ENCODE peak calls at places on chromosomes 5 and 9, in eight cellular contexts. L is ELF-1; Q is SK-MEL-5; E is stimulated activated CD4-positive, alpha-beta T cell treated with anti-CD3 and anti-CD28 coated beads, Interleukin-15, amount 100 ng/mL, for 24 hours; I is foreskin keratinocyte; G is EL; M is substantia nigra; A is AG04449. O is an unnamed sample.

GRCh38 chr5:143955140-143955539 is 143.2 kb downstream of the HMHB1 start:
- DNase-seq in L (no peak), Q (no peak), E (no peak), I (no peak), G (peak; percentile 21), M (no peak), A (peak; percentile 37), O (no peak)

GRCh38 chr5:5583832-5584231 is 161.4 kb downstream of the ICE1 start:
- DNase-seq in L (no peak), Q (no peak), E (no peak), I (no peak), G (no peak), M (no peak), A (no peak), O (no peak)

GRCh38 chr9:137126786-137127185 is 12.2 kb upstream of the GRIN1 start:
- DNase-seq in L (no peak), Q (no peak), E (no peak), I (no peak), G (no peak), M (no peak), A (no peak), O (no peak)

GRCh38 chr5:179131886-179132585 is 71.9 kb downstream of the ZNF354C start:
- DNase-seq in L (no peak), Q (no peak), E (no peak), I (no peak), G (no peak), M (no peak), A (no peak), O (no peak)

GRCh38 chr5:72837524-72838096 is 21.1 kb downstream of the TNPO1 start:
- DNase-seq in L (no peak), Q (no peak), E (no peak), I (no peak), G (no peak), M (no peak), A (no peak), O (no peak)

GRCh38 chr9:35680331-35681105 is 6.8 kb downstream of the CA9 start:
- DNase-seq in L (peak; percentile 88), Q (no peak), E (no peak), I (no peak), G (peak; percentile 54), M (no peak), A (no peak), O (no peak)

GRCh38 chr5:97764700-97765099 is 581.7 kb upstream of the RIOK2 start:
- DNase-seq in L (no peak), Q (no peak), E (no peak), I (peak; percentile 60), G (peak; percentile 73), M (no peak), A (peak; percentile 66), O (peak; percentile 42)

GRCh38 chr9:127455299-127455992 is 4.1 kb downstream of the LRSAM1 start:
- DNase-seq in L (no peak), Q (peak; percentile 67), E (peak; percentile 43), I (no peak), G (peak; percentile 15), M (no peak), A (no peak), O (no peak)

GRCh38 chr9:36314740-36315139 is 56.5 kb upstream of the GNE start:
- DNase-seq in L (no peak), Q (no peak), E (no peak), I (no peak), G (no peak), M (no peak), A (no peak), O (no peak)

GRCh38 chr5:115329475-115329874 is 33.0 kb upstream of the CCDC112 start:
- DNase-seq in L (peak; percentile 72), Q (no peak), E (no peak), I (no peak), G (no peak), M (no peak), A (no peak), O (no peak)

GRCh38 chr5:16489322-16489791 is 23.8 kb upstream of the ZNF622 start:
- DNase-seq in L (no peak), Q (peak; percentile 82), E (no peak), I (peak; percentile 66), G (peak; percentile 50), M (no peak), A (peak; percentile 14), O (peak; percentile 18)

GRCh38 chr5:64646169-64646568 is 44.1 kb upstream of the SHISAL2B start:
- DNase-seq in L (no peak), Q (no peak), E (no peak), I (no peak), G (no peak), M (no peak), A (no peak), O (no peak)

GRCh38 chr5:171451421-171451820 is 32.0 kb downstream of the FGF18 start:
- DNase-seq in L (no peak), Q (no peak), E (no peak), I (no peak), G (no peak), M (no peak), A (no peak), O (no peak)

GRCh38 chr5:78008356-78008967 is 232.3 kb upstream of the TBCA start:
- DNase-seq in L (peak; percentile 47), Q (peak; percentile 84), E (no peak), I (peak; percentile 18), G (peak; percentile 46), M (no peak), A (no peak), O (no peak)

GRCh38 chr9:74205071-74205470 is 292.1 kb upstream of the RORB start:
- DNase-seq in L (no peak), Q (peak; percentile 38), E (no peak), I (no peak), G (no peak), M (no peak), A (no peak), O (no peak)

GRCh38 chr9:6600006-6600405 is 45.5 kb downstream of the GLDC start:
- DNase-seq in L (no peak), Q (no peak), E (no peak), I (no peak), G (no peak), M (no peak), A (no peak), O (no peak)

GRCh38 chr5:133299021-133299420 is 247.2 kb downstream of the HSPA4 start:
- DNase-seq in L (no peak), Q (no peak), E (no peak), I (no peak), G (no peak), M (no peak), A (no peak), O (no peak)

GRCh38 chr9:135070964-135071735 is 16.3 kb upstream of the OLFM1 start:
- DNase-seq in L (no peak), Q (no peak), E (no peak), I (no peak), G (no peak), M (no peak), A (no peak), O (no peak)

GRCh38 chr5:74651710-74652109 is 11.2 kb upstream of the ENC1 start:
- DNase-seq in L (no peak), Q (no peak), E (no peak), I (peak; percentile 99), G (no peak), M (no peak), A (no peak), O (no peak)

GRCh38 chr9:132901859-132902831 is 23.4 kb downstream of the SPACA9 start:
- DNase-seq in L (peak; percentile 93), Q (peak; percentile 91), E (peak; percentile 80), I (peak; percentile 76), G (peak; percentile 84), M (peak; percentile 48), A (peak; percentile 19), O (peak; percentile 57)

GRCh38 chr5:14510880-14511279 is 70.7 kb upstream of the OTULINL start:
- DNase-seq in L (no peak), Q (no peak), E (no peak), I (no peak), G (no peak), M (no peak), A (no peak), O (no peak)

GRCh38 chr5:154575869-154576806 is 98.1 kb upstream of the HAND1 start:
- DNase-seq in L (peak; percentile 96), Q (peak; percentile 11), E (no peak), I (no peak), G (no peak), M (no peak), A (no peak), O (no peak)

GRCh38 chr5:159913048-159913447 is 3.2 kb upstream of the ADRA1B start:
- DNase-seq in L (no peak), Q (peak; percentile 95), E (no peak), I (peak; percentile 70), G (peak; percentile 91), M (no peak), A (no peak), O (no peak)

GRCh38 chr5:32880781-32881180 is 169.7 kb downstream of the NPR3 start:
- DNase-seq in L (no peak), Q (no peak), E (no peak), I (peak; percentile 19), G (peak; percentile 45), M (no peak), A (no peak), O (no peak)

GRCh38 chr9:129504404-129504803 is 116.5 kb downstream of the C9orf50 start:
- DNase-seq in L (no peak), Q (no peak), E (no peak), I (no peak), G (no peak), M (no peak), A (no peak), O (no peak)

GRCh38 chr5:32505718-32506117 is 61.2 kb upstream of the ZFR start:
- DNase-seq in L (peak; percentile 30), Q (no peak), E (no peak), I (peak; percentile 70), G (peak; percentile 62), M (no peak), A (peak; percentile 80), O (no peak)

GRCh38 chr9:82957526-82958379 is 105.2 kb downstream of the RASEF start:
- DNase-seq in L (peak; percentile 26), Q (no peak), E (no peak), I (no peak), G (no peak), M (no peak), A (no peak), O (no peak)

GRCh38 chr9:97984188-97985057 is 1.3 kb downstream of the ANP32B start:
- DNase-seq in L (peak; percentile 58), Q (peak; percentile 65), E (peak; percentile 87), I (peak; percentile 42), G (peak; percentile 79), M (peak; percentile 68), A (no peak), O (peak; percentile 36)

GRCh38 chr5:173328896-173329369 is 719 bp upstream of the STC2 start:
- DNase-seq in L (peak; percentile 95), Q (no peak), E (peak; percentile 53), I (peak; percentile 82), G (peak; percentile 84), M (no peak), A (no peak), O (no peak)

GRCh38 chr5:75734913-75735789 is 17.9 kb upstream of the POC5 start:
- DNase-seq in L (peak; percentile 40), Q (peak; percentile 64), E (peak; percentile 12), I (peak; percentile 34), G (peak; percentile 13), M (no peak), A (no peak), O (no peak)

GRCh38 chr9:132488611-132489010 is 78.6 kb downstream of the CFAP77 start:
- DNase-seq in L (no peak), Q (no peak), E (no peak), I (no peak), G (no peak), M (no peak), A (no peak), O (no peak)

GRCh38 chr9:20981486-20981885 is 50.0 kb downstream of the HACD4 start:
- DNase-seq in L (no peak), Q (no peak), E (no peak), I (peak; percentile 33), G (peak; percentile 92), M (no peak), A (peak; percentile 81), O (peak; percentile 88)

GRCh38 chr9:124060844-124061605 is 49.5 kb downstream of the LHX2 start:
- DNase-seq in L (no peak), Q (no peak), E (no peak), I (no peak), G (no peak), M (no peak), A (no peak), O (no peak)

GRCh38 chr9:98591696-98592095 is 117.0 kb downstream of the GABBR2 start:
- DNase-seq in L (no peak), Q (no peak), E (no peak), I (no peak), G (no peak), M (no peak), A (no peak), O (no peak)

O was measured in AG04450.